ENCODE peak calls at places on chromosome 17, in five cellular contexts. W, M, N, Z and I are unnamed samples.

GRCh38 chr17:41547921-41548843 is 20.1 kb upstream of the KRT19 start:
- DNase-seq in W (peak), M (no peak), N (peak), Z (peak), I (no peak)

GRCh38 chr17:81651692-81652091 is 4.7 kb downstream of the PDE6G start:
- DNase-seq in W (peak), M (peak), N (peak), Z (no peak), I (no peak)

GRCh38 chr17:80883831-80884735 is 107.6 kb upstream of the CHMP6 start:
- DNase-seq in W (no peak), M (no peak), N (no peak), Z (no peak), I (no peak)

GRCh38 chr17:73550561-73550960 is 93.7 kb downstream of the SDK2 start:
- DNase-seq in W (no peak), M (no peak), N (no peak), Z (no peak), I (no peak)

GRCh38 chr17:38654411-38655398 is 20.1 kb downstream of the EPOP start:
- DNase-seq in W (no peak), M (peak), N (no peak), Z (no peak), I (no peak)

GRCh38 chr17:53749178-53749577 is 73.5 kb upstream of the KIF2B start:
- DNase-seq in W (peak), M (peak), N (peak), Z (no peak), I (no peak)

GRCh38 chr17:32243712-32244111 is 21.9 kb upstream of the RHBDL3 start:
- DNase-seq in W (no peak), M (no peak), N (no peak), Z (no peak), I (no peak)

GRCh38 chr17:5110816-5111215 is 862 bp downstream of the ZNF232 start:
- DNase-seq in W (no peak), M (no peak), N (no peak), Z (no peak), I (no peak)

GRCh38 chr17:28878981-28879380 is 18.6 kb downstream of the FLOT2 start:
- DNase-seq in W (peak), M (peak), N (no peak), Z (no peak), I (no peak)

GRCh38 chr17:10325036-10325435 is 47.8 kb downstream of the MYH13 start:
- DNase-seq in W (peak), M (no peak), N (no peak), Z (no peak), I (no peak)

GRCh38 chr17:43438626-43439529 is 40.1 kb downstream of the ARL4D start:
- DNase-seq in W (no peak), M (peak), N (no peak), Z (no peak), I (no peak)

GRCh38 chr17:48510761-48511604 is 19.8 kb downstream of the HOXB1 start:
- DNase-seq in W (peak), M (no peak), N (peak), Z (no peak), I (no peak)

GRCh38 chr17:41491476-41491875 is 1.8 kb upstream of the KRT36 start:
- DNase-seq in W (no peak), M (no peak), N (no peak), Z (no peak), I (no peak)

GRCh38 chr17:55726440-55726839 is 3.8 kb upstream of the TMEM100 start:
- DNase-seq in W (peak), M (no peak), N (peak), Z (no peak), I (no peak)

GRCh38 chr17:1972429-1973160 is 52.5 kb downstream of the RTN4RL1 start:
- DNase-seq in W (no peak), M (no peak), N (no peak), Z (no peak), I (no peak)

GRCh38 chr17:43211480-43212402 is at the start of gene TMEM106A:
- DNase-seq in W (peak), M (peak), N (peak), Z (peak), I (no peak)

GRCh38 chr17:46182961-46183360 is 10.3 kb downstream of the KANSL1 start:
- DNase-seq in W (no peak), M (peak), N (no peak), Z (no peak), I (no peak)

GRCh38 chr17:79613195-79613517 is 2.3 kb upstream of the RBFOX3 start:
- DNase-seq in W (no peak), M (no peak), N (no peak), Z (no peak), I (no peak)

GRCh38 chr17:46106966-46107644 is 86.1 kb downstream of the KANSL1 start:
- DNase-seq in W (no peak), M (no peak), N (no peak), Z (no peak), I (no peak)

GRCh38 chr17:82893779-82894178 is 54.0 kb upstream of the ZNF750 start:
- DNase-seq in W (peak), M (no peak), N (no peak), Z (no peak), I (no peak)

GRCh38 chr17:32485261-32485955 is 1.4 kb upstream of the CDK5R1 start:
- DNase-seq in W (no peak), M (no peak), N (no peak), Z (no peak), I (no peak)

GRCh38 chr17:47999612-48000011 is 28.7 kb downstream of the CDK5RAP3 start:
- DNase-seq in W (no peak), M (no peak), N (peak), Z (no peak), I (no peak)

GRCh38 chr17:81890447-81891302 is 711 bp downstream of the ALYREF start:
- DNase-seq in W (no peak), M (peak), N (no peak), Z (no peak), I (no peak)

GRCh38 chr17:50026901-50027638 is 28.8 kb upstream of the ITGA3 start:
- DNase-seq in W (peak), M (peak), N (peak), Z (peak), I (no peak)

GRCh38 chr17:78330570-78331224 is 29.2 kb downstream of the SOCS3 start:
- DNase-seq in W (no peak), M (no peak), N (no peak), Z (no peak), I (no peak)